ENCODE peak calls at places on chromosomes 6 and 20, in ten cellular contexts. H is esophagus muscularis mucosa, V is upper lobe of left lung, K is H1, X is ovary, R is breast epithelium, Z is IMR-90, G is heart left ventricle, O is A549, D is Peyer's patch. Y is an unnamed sample.
A peak's percentile ranks its signal among the peaks of the same experiment; 100 is the strongest.

GRCh38 chr6:42710316-42710715 is 12.1 kb downstream of the PRPH2 start:
- DNase-seq in Z (peak; percentile 61), K (no peak), H (no peak), D (no peak), R (no peak), O (no peak), X (no peak), V (no peak), G (no peak), Y (no peak)

GRCh38 chr20:24786096-24786495 is 163.0 kb upstream of the CST7 start:
- DNase-seq in X (no peak), H (no peak), V (peak; percentile 69), Z (no peak), R (no peak), O (no peak), G (peak; percentile 56), D (no peak), K (no peak), Y (no peak)

GRCh38 chr6:148118303-148118702 is 224.3 kb upstream of the SASH1 start:
- DNase-seq in K (no peak), X (no peak), G (no peak), O (no peak), H (no peak), Z (no peak), V (no peak), R (no peak), D (no peak), Y (no peak)

GRCh38 chr20:2220298-2220697 is 75.5 kb upstream of the TGM3 start:
- DNase-seq in H (no peak), V (no peak), O (no peak), D (no peak), X (no peak), R (no peak), K (no peak), Z (no peak), G (no peak), Y (no peak)

GRCh38 chr20:59568509-59569024 is 35.8 kb upstream of the PHACTR3 start:
- DNase-seq in R (no peak), V (no peak), H (no peak), O (no peak), K (no peak), X (no peak), D (no peak), G (no peak), Z (no peak), Y (no peak)

GRCh38 chr20:44111712-44112335 is 75.2 kb downstream of the JPH2 start:
- DNase-seq in V (no peak), D (no peak), O (no peak), K (no peak), Z (peak; percentile 7), X (no peak), H (no peak), G (no peak), R (peak; percentile 63), Y (peak; percentile 84)

GRCh38 chr20:23362392-23363256 is 642 bp downstream of the GZF1 start:
- DNase-seq in K (no peak), Z (peak; percentile 28), R (peak; percentile 37), V (no peak), X (no peak), O (no peak), G (no peak), D (peak; percentile 39), H (no peak), Y (peak; percentile 92)

GRCh38 chr20:16423311-16424212 is 149.7 kb downstream of the KIF16B start:
- DNase-seq in Z (peak; percentile 36), K (no peak), D (no peak), G (no peak), H (peak; percentile 31), R (no peak), V (no peak), O (no peak), X (no peak), Y (no peak)

GRCh38 chr20:21505810-21506530 is 7.9 kb downstream of the NKX2-2 start:
- DNase-seq in Z (peak; percentile 20), H (no peak), X (peak; percentile 36), D (no peak), K (peak; percentile 90), G (peak; percentile 74), V (peak; percentile 94), R (no peak), O (peak; percentile 80), Y (no peak)

GRCh38 chr6:158770948-158771347 is 48.2 kb downstream of the EZR start:
- DNase-seq in V (no peak), X (no peak), G (no peak), Z (no peak), K (no peak), H (no peak), O (no peak), D (no peak), R (no peak), Y (no peak)

GRCh38 chr6:150880336-150880735 is 14.8 kb downstream of the MTHFD1L start:
- DNase-seq in K (no peak), G (no peak), R (no peak), X (no peak), H (no peak), O (no peak), V (no peak), Z (no peak), D (no peak), Y (no peak)

GRCh38 chr6:89310929-89311328 is 4.2 kb downstream of the GABRR2 start:
- DNase-seq in K (no peak), R (no peak), G (no peak), V (peak; percentile 25), H (no peak), Z (no peak), O (no peak), X (no peak), D (no peak), Y (no peak)

GRCh38 chr6:89311530-89311852 is 3.6 kb downstream of the GABRR2 start:
- DNase-seq in Z (no peak), V (no peak), X (no peak), R (no peak), O (no peak), D (no peak), G (no peak), K (no peak), H (no peak), Y (no peak)

GRCh38 chr6:89313006-89313405 is 2.1 kb downstream of the GABRR2 start:
- DNase-seq in G (no peak), R (no peak), D (no peak), H (no peak), O (no peak), X (no peak), Z (peak; percentile 92), K (no peak), V (no peak), Y (peak; percentile 64)

GRCh38 chr6:89314692-89315091 is 407 bp downstream of the GABRR2 start:
- DNase-seq in O (no peak), X (no peak), H (no peak), Z (no peak), D (no peak), G (no peak), R (no peak), V (no peak), K (no peak), Y (no peak)

GRCh38 chr6:89311853-89312531 is 3.1 kb downstream of the GABRR2 start:
- DNase-seq in H (no peak), O (no peak), R (peak; percentile 43), D (no peak), V (no peak), G (peak; percentile 78), X (peak; percentile 60), Z (peak; percentile 54), K (peak; percentile 80), Y (peak; percentile 93)
- TF ChIP-seq CTCF in H (peak; percentile 9), O (peak; percentile 18), R (peak; percentile 60), D (peak; percentile 46), V (peak; percentile 53), G (peak; percentile 55), X (no peak), Z (peak; percentile 37), K (peak; percentile 97), Y (no peak)

GRCh38 chr6:146028250-146028789 is 542 bp upstream of the GRM1 start:
- DNase-seq in R (no peak), D (no peak), G (peak; percentile 76), O (peak; percentile 12), Z (peak; percentile 42), V (peak; percentile 84), X (peak; percentile 60), K (peak; percentile 93), H (no peak), Y (no peak)
- H3K4me3 ChIP-seq in R (no peak overlapping the region), D (no peak overlapping the region), G (no peak overlapping the region), O (no peak overlapping the region), Z (no peak overlapping the region), V (no peak overlapping the region), X (no peak overlapping the region), K (peak overlapping the region; percentile 69), H (no peak overlapping the region), Y (no peak overlapping the region)

DNA sequence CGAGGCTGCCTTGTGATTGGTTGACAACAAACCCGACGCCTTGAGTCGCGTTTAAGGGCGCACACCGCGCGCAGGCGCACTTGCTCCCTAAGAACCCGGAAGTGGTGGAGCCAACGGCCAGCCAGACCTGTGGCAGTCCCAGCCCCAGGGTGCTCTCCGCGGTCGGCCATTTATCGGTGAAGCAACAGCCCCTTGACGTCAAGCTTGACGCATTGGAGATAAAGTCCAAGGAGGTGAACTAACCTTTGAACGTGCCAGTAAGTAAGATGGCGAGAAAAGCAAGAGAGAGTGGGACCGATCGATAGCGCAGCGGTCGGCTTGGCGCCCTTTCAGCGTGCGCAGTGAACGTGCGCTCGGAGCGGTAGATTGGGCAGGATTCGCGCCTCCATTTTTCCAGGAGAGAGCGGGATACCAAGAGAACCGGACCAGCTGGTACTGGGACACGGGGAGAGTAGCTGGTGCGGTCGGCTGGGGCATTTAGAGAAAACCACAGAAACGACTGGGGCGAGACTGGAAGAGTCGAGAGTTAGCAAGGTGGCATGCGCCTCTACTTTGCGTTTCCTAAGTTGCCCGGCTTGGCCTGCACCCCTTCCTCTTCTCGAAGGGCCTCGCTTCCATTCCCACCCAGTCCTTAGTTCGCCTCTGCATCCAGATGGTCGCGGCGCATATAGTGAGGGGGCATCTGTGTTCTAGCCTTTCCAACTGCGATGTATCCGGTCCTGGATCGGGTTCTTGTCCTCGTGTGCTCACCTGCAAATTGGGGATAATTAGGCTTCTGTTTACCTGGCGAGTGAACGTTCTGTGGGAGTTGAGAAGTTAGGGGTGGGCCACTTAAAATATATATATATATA is at the start of gene CSTF1:
- DNase-seq in R (peak; percentile 99), K (peak; percentile 98), V (peak; percentile 99), G (peak; percentile 100), O (peak; percentile 100), X (peak; percentile 99), H (peak; percentile 100), D (peak; percentile 98), Z (peak; percentile 100), Y (peak; percentile 99)
- TF ChIP-seq POLR2A in R (no peak), K (peak; percentile 28), V (no peak), G (peak; percentile 38), O (peak; percentile 76), X (peak; percentile 48), H (no peak), D (peak; percentile 26), Z (no peak), Y (no peak)

GRCh38 chr20:48012401-48012974 is 227.2 kb upstream of the SULF2 start:
- DNase-seq in O (no peak), X (no peak), H (no peak), V (no peak), R (no peak), K (no peak), D (no peak), G (no peak), Z (peak; percentile 45), Y (no peak)
- TF ChIP-seq CTCF in O (no peak), X (no peak), H (no peak), V (no peak), R (no peak), K (no peak), D (no peak), G (no peak), Z (no peak), Y (no peak)

GRCh38 chr20:50636601-50637539 is 54.5 kb downstream of the RIPOR3 start:
- DNase-seq in X (no peak), R (no peak), Z (peak; percentile 55), G (no peak), K (no peak), V (no peak), O (no peak), H (no peak), D (no peak), Y (no peak)
- H3K4me3 ChIP-seq in X (no peak overlapping the region), R (no peak overlapping the region), Z (peak overlapping the region; percentile 6), G (no peak overlapping the region), K (no peak overlapping the region), V (peak overlapping the region; percentile 17), O (no peak overlapping the region), H (no peak overlapping the region), D (no peak overlapping the region), Y (no peak overlapping the region)

Y was measured in lower leg skin.